ENCODE peak calls at places on chromosomes 5 and 9, in five cellular contexts. S is tibial artery; E is cardiac muscle cell; H is tibial nerve; W is CD8-positive, alpha-beta memory T cell. U is an unnamed sample.

GRCh38 chr5:7878381-7878873 is 9.5 kb downstream of the MTRR start:
- DNase-seq in S (no peak), E (peak; percentile 62), H (no peak), W (no peak), U (no peak)

GRCh38 chr9:114098021-114098659 is 952 bp downstream of the KIF12 start:
- DNase-seq in W (no peak), E (no peak), S (peak; percentile 62), H (no peak), U (no peak)

GRCh38 chr5:116731432-116731831 is 156.8 kb upstream of the SEMA6A start:
- DNase-seq in H (no peak), S (no peak), E (no peak), W (no peak), U (no peak)

GRCh38 chr5:27308151-27308550 is 269.8 kb upstream of the CDH9 start:
- DNase-seq in W (no peak), H (no peak), S (no peak), E (no peak), U (no peak)

GRCh38 chr5:1752881-1753280 is 46.8 kb downstream of the MRPL36 start:
- DNase-seq in S (peak; percentile 39), E (no peak), W (no peak), H (no peak), U (no peak)

GRCh38 chr9:131296452-131296851 is 6.9 kb downstream of the PLPP7 start:
- DNase-seq in S (no peak), W (no peak), E (no peak), H (no peak), U (no peak)

GRCh38 chr5:110702300-110702699 is 24.2 kb downstream of the TMEM232 start:
- DNase-seq in S (no peak), H (no peak), E (no peak), W (no peak), U (no peak)

GRCh38 chr5:172451771-172452197 is 2.5 kb downstream of the SH3PXD2B start:
- DNase-seq in W (no peak), H (peak; percentile 53), E (peak; percentile 77), S (peak; percentile 85), U (no peak)

GRCh38 chr5:28678899-28679298 is 1640.5 kb upstream of the CDH9 start:
- DNase-seq in H (no peak), E (no peak), W (no peak), S (no peak), U (no peak)

GRCh38 chr9:72140582-72140981 is 8.7 kb upstream of the GDA start:
- DNase-seq in H (no peak), S (no peak), E (no peak), W (no peak), U (no peak)

GRCh38 chr5:170292509-170292908 is 5.1 kb downstream of the LCP2 start:
- DNase-seq in H (no peak), S (no peak), E (no peak), W (no peak), U (no peak)

GRCh38 chr5:160169326-160169725 is 50.1 kb upstream of the PWWP2A start:
- DNase-seq in H (no peak), W (no peak), E (peak; percentile 91), S (peak; percentile 69), U (no peak)

GRCh38 chr5:156655732-156656131 is 194.4 kb upstream of the PPP1R2B start:
- DNase-seq in W (no peak), S (no peak), H (no peak), E (no peak), U (no peak)
- H3K4me3 ChIP-seq in W (no peak overlapping the region), S (no peak overlapping the region), H (no peak overlapping the region), E (no peak overlapping the region), U (no peak overlapping the region)

GRCh38 chr5:96054272-96055030 is 92.8 kb upstream of the ELL2 start:
- DNase-seq in H (no peak), E (peak; percentile 13), W (no peak), S (no peak), U (no peak)

GRCh38 chr5:96052374-96052773 is 90.7 kb upstream of the ELL2 start:
- DNase-seq in E (no peak), S (no peak), H (no peak), W (no peak), U (no peak)

GRCh38 chr5:96050273-96050880 is 88.7 kb upstream of the ELL2 start:
- DNase-seq in S (no peak), W (no peak), E (no peak), H (no peak), U (no peak)

GRCh38 chr5:96051401-96051830 is 89.8 kb upstream of the ELL2 start:
- DNase-seq in W (no peak), E (no peak), S (no peak), H (no peak), U (no peak)

GRCh38 chr5:96053063-96053735 is 91.5 kb upstream of the ELL2 start:
- DNase-seq in E (no peak), S (no peak), W (no peak), H (no peak), U (no peak)
- H3K4me1 ChIP-seq in E (no peaks in the 10 kb centered on the region), S (peaks cover 17% of the 10 kb centered on the region), W (no peaks in the 10 kb centered on the region), H (peaks cover 2% of the 10 kb centered on the region), U (no peaks in the 10 kb centered on the region)

GRCh38 chr5:72499090-72499489 is 8.1 kb downstream of the ZNF366 start:
- DNase-seq in W (no peak), H (no peak), S (no peak), E (no peak), U (no peak)
- H3K4me3 ChIP-seq in W (no peak overlapping the region), H (no peak overlapping the region), S (no peak overlapping the region), E (no peak overlapping the region), U (no peak overlapping the region)

GRCh38 chr9:89999534-90000370 is 394.9 kb downstream of the GADD45G start:
- DNase-seq in H (no peak), W (peak; percentile 52), S (peak; percentile 96), E (peak; percentile 44), U (peak; percentile 11)
- H3K4me1 ChIP-seq in H (peaks cover 53% of the 10 kb centered on the region), W (peaks cover 17% of the 10 kb centered on the region), S (peaks cover 44% of the 10 kb centered on the region), E (peaks cover 45% of the 10 kb centered on the region), U (peaks cover 18% of the 10 kb centered on the region)

DNA sequence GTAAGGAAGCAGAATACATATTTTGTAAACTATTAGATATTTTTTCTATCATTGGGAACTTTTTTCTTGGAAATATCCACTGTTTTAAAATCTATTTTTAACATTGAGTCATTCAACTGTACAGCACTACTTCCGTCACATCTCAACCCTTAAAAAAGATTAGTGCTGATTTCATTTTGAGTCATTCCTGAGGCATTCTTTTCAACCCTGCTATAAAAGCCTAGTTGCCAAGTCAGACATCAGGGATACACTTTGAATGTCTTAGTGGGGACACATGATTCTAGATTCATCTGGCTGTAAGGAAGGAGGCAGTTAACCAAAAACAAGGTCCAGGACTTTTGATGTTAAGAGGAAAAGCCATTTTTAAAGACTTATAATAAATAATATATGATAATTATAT is 160.9 kb downstream of the GIN1 start:
- DNase-seq in H (no peak), S (no peak), W (no peak), E (peak; percentile 85), U (no peak)
- H3K4me3 ChIP-seq in H (no peak overlapping the region), S (no peak overlapping the region), W (no peak overlapping the region), E (no peak overlapping the region), U (no peak overlapping the region)

GRCh38 chr5:54520940-54521339 is 3.4 kb downstream of the SNX18 start:
- DNase-seq in H (no peak), E (peak; percentile 58), S (no peak), W (no peak), U (no peak)
- H3K4me1 ChIP-seq in H (peaks cover 86% of the 10 kb centered on the region), E (peaks cover 50% of the 10 kb centered on the region), S (peaks cover 25% of the 10 kb centered on the region), W (peaks cover 57% of the 10 kb centered on the region), U (peaks cover 62% of the 10 kb centered on the region)

GRCh38 chr9:1440276-1440675 is 390.1 kb downstream of the DMRT2 start:
- DNase-seq in W (no peak), E (no peak), H (no peak), S (no peak), U (no peak)
- H3K4me3 ChIP-seq in W (no peak overlapping the region), E (no peak overlapping the region), H (no peak overlapping the region), S (no peak overlapping the region), U (no peak overlapping the region)

GRCh38 chr9:73149371-73150067 is 2.1 kb upstream of the ANXA1 start:
- DNase-seq in E (peak; percentile 85), S (no peak), H (no peak), W (peak; percentile 49), U (no peak)

GRCh38 chr9:73152953-73153352 is 1.3 kb downstream of the ANXA1 start:
- DNase-seq in S (no peak), E (peak; percentile 51), H (no peak), W (peak; percentile 48), U (no peak)

GRCh38 chr9:73153793-73154227 is 2.1 kb downstream of the ANXA1 start:
- DNase-seq in S (no peak), E (peak; percentile 57), W (no peak), H (no peak), U (no peak)

GRCh38 chr9:73152445-73152844 is 780 bp downstream of the ANXA1 start:
- DNase-seq in S (no peak), W (no peak), E (peak; percentile 65), H (no peak), U (no peak)

DNA sequence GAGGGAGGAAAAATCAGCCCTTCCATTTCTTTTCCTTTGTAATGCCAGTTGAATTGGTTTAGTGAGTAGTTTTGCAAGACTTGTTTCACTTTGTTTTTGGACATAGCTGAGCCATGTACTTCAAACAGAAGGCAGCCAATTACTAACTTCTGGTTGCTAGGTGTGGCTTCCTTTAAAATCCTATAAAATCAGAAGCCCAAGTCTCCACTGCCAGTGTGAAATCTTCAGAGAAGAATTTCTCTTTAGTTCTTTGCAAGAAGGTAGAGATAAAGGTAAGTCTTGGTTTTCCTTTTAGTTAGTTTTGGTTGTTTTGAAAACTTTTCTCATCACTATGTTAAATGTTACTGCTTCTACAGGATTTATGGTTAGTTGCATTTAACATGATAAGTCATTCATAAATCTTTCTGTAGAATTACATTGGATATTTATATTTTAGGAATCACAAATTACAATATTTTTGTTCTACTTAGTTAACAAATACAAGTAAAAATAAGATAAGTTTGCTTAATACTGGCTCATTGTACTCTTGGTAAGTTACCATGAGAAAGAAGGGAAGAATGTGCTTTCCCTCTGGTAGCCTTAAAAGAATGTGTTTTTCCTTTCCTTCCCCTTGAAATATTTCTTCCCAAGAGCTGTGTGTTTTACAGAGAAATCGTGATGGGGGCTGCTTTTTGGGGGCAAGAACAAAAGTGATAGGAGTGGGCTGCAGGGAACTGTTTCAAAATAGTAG is at the start of gene ANXA1:
- DNase-seq in H (peak; percentile 55), S (no peak), W (peak; percentile 58), E (peak; percentile 92), U (no peak)
- H3K4me1 ChIP-seq in H (peaks cover 67% of the 10 kb centered on the region), S (peaks cover 46% of the 10 kb centered on the region), W (peaks cover 60% of the 10 kb centered on the region), E (peaks cover 10% of the 10 kb centered on the region), U (peaks cover 65% of the 10 kb centered on the region)

GRCh38 chr5:50435131-50435530 is 6.0 kb downstream of the EMB start:
- DNase-seq in E (no peak), H (no peak), S (no peak), W (no peak), U (no peak)

GRCh38 chr5:50441479-50441815 is 359 bp upstream of the EMB start:
- DNase-seq in H (no peak), E (no peak), W (no peak), S (no peak), U (no peak)

GRCh38 chr5:50440651-50441478 is at the start of gene EMB:
- DNase-seq in W (peak; percentile 87), H (no peak), S (no peak), E (no peak), U (peak; percentile 78)

DNA sequence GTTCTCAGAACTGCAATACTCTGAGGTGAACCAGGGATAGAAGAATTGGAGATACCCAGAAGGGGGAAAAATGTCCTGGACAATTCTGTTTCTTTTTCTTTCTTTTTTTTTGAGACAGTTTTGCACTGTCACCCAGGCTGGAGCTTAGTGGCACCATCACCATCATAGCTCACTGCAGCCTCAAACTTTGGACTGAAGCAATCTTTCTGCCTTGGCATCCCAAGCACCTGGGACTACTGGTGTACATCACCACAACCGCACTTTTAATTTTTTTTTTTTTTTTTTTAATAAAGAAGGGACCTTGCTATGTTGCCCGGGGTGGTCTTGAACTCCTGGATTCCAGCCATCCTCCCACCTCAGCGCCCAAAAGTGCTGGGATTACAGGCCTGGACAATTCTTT is 1.9 kb downstream of the EMB start:
- DNase-seq in E (no peak), H (no peak), S (no peak), W (no peak), U (no peak)
- H3K4me3 ChIP-seq in E (no peak overlapping the region), H (no peak overlapping the region), S (no peak overlapping the region), W (peak overlapping the region; percentile 95), U (no peak overlapping the region)